ENCODE peak calls at places on chromosomes 2 and 18, in four cellular contexts. A is activated CD8-positive, alpha-beta memory T cell treated with anti-CD3 and anti-CD28 coated beads for 24 hours; G is non-pigmented ciliary epithelial cell; O is iPS DF 19.7. L is an unnamed sample.

GRCh38 chr18:22102948-22103663 is 66.3 kb upstream of the GATA6 start:
- DNase-seq in O (peak), G (no peak), A (no peak), L (no peak)

GRCh38 chr2:86633094-86633740 is 9.6 kb upstream of the RNF103 start:
- DNase-seq in A (no peak), O (no peak), G (no peak), L (no peak)

GRCh38 chr2:204027105-204027504 is 90.5 kb downstream of the ICOS start:
- DNase-seq in G (peak), A (no peak), O (no peak), L (no peak)

GRCh38 chr2:62030902-62031301 is 125.4 kb downstream of the COMMD1 start:
- DNase-seq in O (no peak), G (no peak), A (no peak), L (no peak)

GRCh38 chr2:184780944-184781343 is 182.6 kb downstream of the ZNF804A start:
- DNase-seq in O (no peak), G (no peak), A (no peak), L (no peak)

GRCh38 chr2:71291398-71291797 is 40.2 kb upstream of the ZNF638 start:
- DNase-seq in O (no peak), G (no peak), A (no peak), L (no peak)

GRCh38 chr2:220104871-220105351 is 477.5 kb downstream of the SLC4A3 start:
- DNase-seq in G (peak), O (no peak), A (no peak), L (no peak)

GRCh38 chr2:218397502-218398436 is 1.9 kb upstream of the CTDSP1 start:
- DNase-seq in A (peak), O (no peak), G (no peak), L (no peak)

GRCh38 chr2:119888673-119889072 is 124.2 kb upstream of the EPB41L5 start:
- DNase-seq in O (no peak), A (no peak), G (peak), L (no peak)

GRCh38 chr2:198371902-198372611 is 567.7 kb downstream of the PLCL1 start:
- DNase-seq in G (no peak), O (no peak), A (no peak), L (no peak)

GRCh38 chr2:28363676-28364075 is 29.0 kb upstream of the FOSL2 start:
- DNase-seq in O (no peak), A (no peak), G (no peak), L (no peak)

GRCh38 chr18:4282954-4283353 is 172.2 kb downstream of the DLGAP1 start:
- DNase-seq in A (no peak), G (no peak), O (no peak), L (no peak)

L was measured in iPS DF 6.9.